ENCODE peak calls at places on chromosome 3, in ten cellular contexts. C is NCI-H774, S is M059J, E is ELR, Q is hepatic stellate cell, U is nephron progenitor cell, O is T-helper 9 cell, V is NCI-H460, H is Panc1, W is AG04450. D is an unnamed sample.

GRCh38 chr3:79361748-79362378 is 405.9 kb downstream of the ROBO1 start:
- DNase-seq in S (peak), V (peak), C (peak), E (peak), Q (no peak), W (peak), O (no peak), U (peak), H (peak), D (no peak)

GRCh38 chr3:175186511-175186910 is 327.4 kb downstream of the NAALADL2 start:
- DNase-seq in H (no peak), Q (no peak), C (no peak), W (no peak), E (peak), U (no peak), S (peak), V (no peak), O (no peak), D (no peak)

GRCh38 chr3:8550619-8551018 is 49.0 kb downstream of the LMCD1 start:
- DNase-seq in C (no peak), W (no peak), E (no peak), S (no peak), U (no peak), O (no peak), Q (no peak), H (no peak), V (no peak), D (no peak)

GRCh38 chr3:146803746-146804145 is 198.6 kb upstream of the PLSCR5 start:
- DNase-seq in V (no peak), S (peak), U (peak), Q (peak), C (no peak), O (no peak), E (peak), W (peak), H (no peak), D (no peak)

GRCh38 chr3:42051384-42052131 is 39.6 kb upstream of the TRAK1 start:
- DNase-seq in O (no peak), U (no peak), E (no peak), W (no peak), H (no peak), C (no peak), V (no peak), S (peak), Q (no peak), D (no peak)

GRCh38 chr3:156233875-156234274 is 113.5 kb downstream of the KCNAB1 start:
- DNase-seq in H (no peak), S (peak), O (no peak), C (no peak), E (peak), W (no peak), U (no peak), Q (peak), V (no peak), D (no peak)

GRCh38 chr3:40528426-40528825 is 3.7 kb downstream of the ZNF621 start:
- DNase-seq in E (no peak), Q (no peak), V (no peak), W (no peak), U (no peak), H (no peak), C (no peak), O (no peak), S (no peak), D (no peak)

GRCh38 chr3:187661267-187661666 is 8.9 kb downstream of the SST start:
- DNase-seq in E (no peak), C (no peak), V (no peak), S (peak), Q (no peak), O (no peak), U (no peak), W (no peak), H (no peak), D (no peak)

GRCh38 chr3:143287403-143287802 is 167.8 kb downstream of the CHST2 start:
- DNase-seq in E (no peak), S (peak), O (no peak), C (no peak), V (no peak), Q (no peak), U (no peak), H (no peak), W (no peak), D (no peak)

GRCh38 chr3:161556533-161556932 is 59.9 kb downstream of the OTOL1 start:
- DNase-seq in U (no peak), V (no peak), O (no peak), H (no peak), S (no peak), W (no peak), E (no peak), Q (no peak), C (no peak), D (no peak)

D was measured in NCI-H2081 treated with DMSO at 0.1 percent for 48 hours.